ENCODE peak calls at places on chromosomes 6 and 20, in seven cellular contexts. One of them, this sample, is unnamed.

GRCh38 chr20:57749861-57750260 is 40.0 kb upstream of the PMEPA1 start:
- DNase-seq in fibroblast of lung: no peak
- DNase-seq in A549: no peak
- DNase-seq in tibial nerve: no peak
- DNase-seq in IMR-90: no peak
- DNase-seq in cardiac muscle cell: no peak
- DNase-seq in neuronal stem cell: no peak
- DNase-seq in this sample: no peak

GRCh38 chr20:12829121-12829520 is 179.7 kb upstream of the SPTLC3 start:
- DNase-seq in IMR-90: no peak
- DNase-seq in tibial nerve: no peak
- DNase-seq in cardiac muscle cell: no peak
- DNase-seq in fibroblast of lung: no peak
- DNase-seq in neuronal stem cell: no peak
- DNase-seq in A549: no peak
- DNase-seq in this sample: no peak

GRCh38 chr6:163860194-163861081 is 445.9 kb downstream of the QKI start:
- DNase-seq in IMR-90: peak; percentile 86
- DNase-seq in tibial nerve: no peak
- DNase-seq in A549: no peak
- DNase-seq in cardiac muscle cell: peak; percentile 66
- DNase-seq in neuronal stem cell: no peak
- DNase-seq in fibroblast of lung: peak; percentile 78
- DNase-seq in this sample: no peak

GRCh38 chr20:10090588-10091166 is 55.9 kb downstream of the ANKEF1 start:
- DNase-seq in fibroblast of lung: peak; percentile 78
- DNase-seq in neuronal stem cell: peak; percentile 27
- DNase-seq in A549: peak; percentile 76
- DNase-seq in cardiac muscle cell: peak; percentile 75
- DNase-seq in IMR-90: peak; percentile 53
- DNase-seq in tibial nerve: no peak
- DNase-seq in this sample: peak; percentile 19

GRCh38 chr6:53032853-53033252 is 32.4 kb upstream of the FBXO9 start:
- DNase-seq in cardiac muscle cell: no peak
- DNase-seq in fibroblast of lung: peak; percentile 25
- DNase-seq in neuronal stem cell: no peak
- DNase-seq in IMR-90: peak; percentile 67
- DNase-seq in A549: no peak
- DNase-seq in tibial nerve: no peak
- DNase-seq in this sample: no peak

GRCh38 chr6:24313477-24314141 is 44.2 kb downstream of the DCDC2 start:
- DNase-seq in IMR-90: peak; percentile 60
- DNase-seq in tibial nerve: no peak
- DNase-seq in fibroblast of lung: no peak
- DNase-seq in neuronal stem cell: no peak
- DNase-seq in A549: peak; percentile 84
- DNase-seq in cardiac muscle cell: peak; percentile 86
- DNase-seq in this sample: no peak

GRCh38 chr6:41551857-41552256 is 5.7 kb downstream of the FOXP4 start:
- DNase-seq in A549: no peak
- DNase-seq in neuronal stem cell: no peak
- DNase-seq in cardiac muscle cell: no peak
- DNase-seq in fibroblast of lung: no peak
- DNase-seq in IMR-90: no peak
- DNase-seq in tibial nerve: no peak
- DNase-seq in this sample: no peak

GRCh38 chr20:2624190-2624589 is 28.2 kb upstream of the NOP56 start:
- DNase-seq in tibial nerve: no peak
- DNase-seq in A549: no peak
- DNase-seq in fibroblast of lung: no peak
- DNase-seq in neuronal stem cell: no peak
- DNase-seq in IMR-90: no peak
- DNase-seq in cardiac muscle cell: peak; percentile 14
- DNase-seq in this sample: no peak

GRCh38 chr6:45685076-45685475 is 307.3 kb upstream of the SUPT3H start:
- DNase-seq in cardiac muscle cell: no peak
- DNase-seq in fibroblast of lung: no peak
- DNase-seq in IMR-90: no peak
- DNase-seq in tibial nerve: no peak
- DNase-seq in neuronal stem cell: no peak
- DNase-seq in A549: no peak
- DNase-seq in this sample: no peak

GRCh38 chr6:43981363-43981990 is 145.8 kb downstream of the MRPL14 start:
- DNase-seq in fibroblast of lung: no peak
- DNase-seq in neuronal stem cell: no peak
- DNase-seq in tibial nerve: no peak
- DNase-seq in IMR-90: no peak
- DNase-seq in A549: no peak
- DNase-seq in cardiac muscle cell: no peak
- DNase-seq in this sample: no peak

GRCh38 chr6:34940030-34940434 is 51.0 kb downstream of the ANKS1A start:
- DNase-seq in A549: no peak
- DNase-seq in IMR-90: no peak
- DNase-seq in neuronal stem cell: no peak
- DNase-seq in fibroblast of lung: no peak
- DNase-seq in tibial nerve: no peak
- DNase-seq in cardiac muscle cell: no peak
- DNase-seq in this sample: no peak

GRCh38 chr6:79810878-79811277 is 136.5 kb downstream of the ELOVL4 start:
- DNase-seq in neuronal stem cell: peak; percentile 35
- DNase-seq in fibroblast of lung: no peak
- DNase-seq in cardiac muscle cell: no peak
- DNase-seq in IMR-90: no peak
- DNase-seq in A549: no peak
- DNase-seq in tibial nerve: no peak
- DNase-seq in this sample: no peak

GRCh38 chr6:71394001-71394432 is 105.4 kb downstream of the OGFRL1 start:
- DNase-seq in fibroblast of lung: peak; percentile 73
- DNase-seq in neuronal stem cell: no peak
- DNase-seq in A549: peak; percentile 42
- DNase-seq in cardiac muscle cell: peak; percentile 73
- DNase-seq in IMR-90: peak; percentile 63
- DNase-seq in tibial nerve: no peak
- DNase-seq in this sample: no peak

GRCh38 chr6:109059148-109059547 is 35.5 kb downstream of the SESN1 start:
- DNase-seq in tibial nerve: no peak
- DNase-seq in neuronal stem cell: no peak
- DNase-seq in cardiac muscle cell: peak; percentile 61
- DNase-seq in fibroblast of lung: peak; percentile 38
- DNase-seq in A549: peak; percentile 11
- DNase-seq in IMR-90: peak; percentile 28
- DNase-seq in this sample: no peak

GRCh38 chr6:153595903-153596302 is 443.1 kb upstream of the OPRM1 start:
- DNase-seq in cardiac muscle cell: peak; percentile 24
- DNase-seq in neuronal stem cell: no peak
- DNase-seq in tibial nerve: no peak
- DNase-seq in fibroblast of lung: peak; percentile 37
- DNase-seq in A549: no peak
- DNase-seq in IMR-90: no peak
- DNase-seq in this sample: no peak

GRCh38 chr20:61447950-61448349 is 195.9 kb downstream of the CDH4 start:
- DNase-seq in cardiac muscle cell: no peak
- DNase-seq in tibial nerve: no peak
- DNase-seq in A549: no peak
- DNase-seq in neuronal stem cell: no peak
- DNase-seq in fibroblast of lung: no peak
- DNase-seq in IMR-90: no peak
- DNase-seq in this sample: no peak

GRCh38 chr20:33310327-33310899 is 27.4 kb downstream of the BPIFB1 start:
- DNase-seq in neuronal stem cell: no peak
- DNase-seq in IMR-90: no peak
- DNase-seq in tibial nerve: no peak
- DNase-seq in cardiac muscle cell: no peak
- DNase-seq in A549: no peak
- DNase-seq in fibroblast of lung: no peak
- DNase-seq in this sample: no peak

GRCh38 chr6:50249493-50249892 is 199.8 kb upstream of the DEFB112 start:
- DNase-seq in neuronal stem cell: no peak
- DNase-seq in cardiac muscle cell: no peak
- DNase-seq in IMR-90: peak; percentile 66
- DNase-seq in A549: no peak
- DNase-seq in fibroblast of lung: peak; percentile 91
- DNase-seq in tibial nerve: no peak
- DNase-seq in this sample: no peak

GRCh38 chr6:53018443-53018842 is 23.4 kb upstream of the GSTA4 start:
- DNase-seq in tibial nerve: no peak
- DNase-seq in fibroblast of lung: no peak
- DNase-seq in A549: no peak
- DNase-seq in cardiac muscle cell: no peak
- DNase-seq in neuronal stem cell: no peak
- DNase-seq in IMR-90: no peak
- DNase-seq in this sample: no peak

GRCh38 chr6:27238010-27238983 is 9.2 kb upstream of the PRSS16 start:
- DNase-seq in A549: peak; percentile 50
- DNase-seq in tibial nerve: no peak
- DNase-seq in cardiac muscle cell: peak; percentile 55
- DNase-seq in neuronal stem cell: no peak
- DNase-seq in fibroblast of lung: no peak
- DNase-seq in IMR-90: no peak
- DNase-seq in this sample: no peak

GRCh38 chr20:44089987-44090674 is 96.9 kb downstream of the JPH2 start:
- DNase-seq in IMR-90: peak; percentile 69
- DNase-seq in fibroblast of lung: peak; percentile 74
- DNase-seq in tibial nerve: no peak
- DNase-seq in A549: peak; percentile 71
- DNase-seq in cardiac muscle cell: peak; percentile 82
- DNase-seq in neuronal stem cell: no peak
- DNase-seq in this sample: no peak

GRCh38 chr6:9517806-9518205 is 897.1 kb downstream of the TFAP2A start:
- DNase-seq in IMR-90: no peak
- DNase-seq in cardiac muscle cell: no peak
- DNase-seq in A549: no peak
- DNase-seq in fibroblast of lung: no peak
- DNase-seq in neuronal stem cell: no peak
- DNase-seq in tibial nerve: no peak
- DNase-seq in this sample: no peak

GRCh38 chr20:33803921-33804337 is 7.2 kb upstream of the CHMP4B start:
- DNase-seq in cardiac muscle cell: peak; percentile 85
- DNase-seq in IMR-90: peak; percentile 83
- DNase-seq in neuronal stem cell: no peak
- DNase-seq in tibial nerve: no peak
- DNase-seq in fibroblast of lung: peak; percentile 63
- DNase-seq in A549: no peak
- DNase-seq in this sample: no peak

GRCh38 chr6:31493875-31494694 is 3.9 kb upstream of the MICB start:
- DNase-seq in cardiac muscle cell: peak; percentile 78
- DNase-seq in IMR-90: peak; percentile 70
- DNase-seq in tibial nerve: peak; percentile 70
- DNase-seq in neuronal stem cell: peak; percentile 70
- DNase-seq in A549: peak; percentile 70
- DNase-seq in fibroblast of lung: peak; percentile 76
- DNase-seq in this sample: peak; percentile 77

GRCh38 chr20:53033176-53033575 is 61.0 kb downstream of the TSHZ2 start:
- DNase-seq in IMR-90: no peak
- DNase-seq in cardiac muscle cell: no peak
- DNase-seq in neuronal stem cell: no peak
- DNase-seq in tibial nerve: no peak
- DNase-seq in fibroblast of lung: no peak
- DNase-seq in A549: no peak
- DNase-seq in this sample: no peak

DNA sequence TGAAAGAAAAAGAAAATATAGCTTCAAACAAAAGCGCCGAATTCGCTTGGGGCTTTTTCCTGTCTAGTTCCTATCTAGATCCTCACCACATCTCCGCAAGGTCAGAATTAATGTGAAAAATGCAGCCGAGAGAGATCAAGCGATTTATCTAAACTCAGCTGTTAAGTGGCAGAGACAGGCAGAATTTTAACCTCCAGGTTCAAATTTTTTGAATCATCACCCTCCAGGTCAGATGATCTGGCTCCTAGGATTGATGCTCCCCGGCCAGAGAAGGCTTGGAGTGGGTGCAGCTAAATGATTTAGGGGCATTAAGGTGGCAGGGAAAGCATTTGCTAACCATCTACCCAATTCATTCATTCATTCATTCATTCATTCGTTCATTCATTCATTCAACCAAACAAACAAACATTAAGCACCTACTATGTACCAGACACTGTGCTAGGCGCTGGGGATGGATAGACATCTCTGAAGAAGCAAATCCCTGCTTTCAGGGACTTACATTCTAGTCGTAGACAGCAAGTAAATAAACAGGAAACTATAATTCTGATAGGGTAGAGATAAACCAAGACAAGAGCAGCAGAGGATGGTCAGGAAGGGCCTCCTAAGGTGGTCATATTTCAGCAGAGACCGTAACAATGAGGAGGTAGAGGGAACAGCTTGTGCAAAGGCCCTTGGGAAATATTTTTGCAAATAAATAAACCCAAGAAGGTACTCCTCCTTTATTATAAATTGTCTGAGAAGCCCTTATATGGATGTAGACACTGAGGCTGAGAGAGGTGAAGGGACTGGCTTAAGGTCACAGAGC is 672 bp upstream of the UBE2V1 start:
- DNase-seq in tibial nerve: no peak
- DNase-seq in cardiac muscle cell: no peak
- DNase-seq in fibroblast of lung: no peak
- DNase-seq in A549: no peak
- DNase-seq in IMR-90: no peak
- DNase-seq in neuronal stem cell: no peak
- DNase-seq in this sample: no peak
- H3K4me1 ChIP-seq in tibial nerve: no peaks in the 10 kb centered on the region
- H3K4me1 ChIP-seq in cardiac muscle cell: peaks cover 36% of the 10 kb centered on the region
- H3K4me1 ChIP-seq in fibroblast of lung: peaks cover 22% of the 10 kb centered on the region
- H3K4me1 ChIP-seq in A549: peaks cover 53% of the 10 kb centered on the region
- H3K4me1 ChIP-seq in IMR-90: peaks cover 28% of the 10 kb centered on the region
- H3K4me1 ChIP-seq in neuronal stem cell: peaks cover 12% of the 10 kb centered on the region
- H3K4me1 ChIP-seq in this sample: peaks cover 61% of the 10 kb centered on the region

GRCh38 chr6:134115715-134116074 is 63.3 kb upstream of the SLC2A12 start:
- DNase-seq in neuronal stem cell: no peak
- DNase-seq in IMR-90: no peak
- DNase-seq in tibial nerve: no peak
- DNase-seq in A549: no peak
- DNase-seq in cardiac muscle cell: no peak
- DNase-seq in fibroblast of lung: no peak
- DNase-seq in this sample: no peak
- H3K4me1 ChIP-seq in neuronal stem cell: peaks cover 3% of the 10 kb centered on the region
- H3K4me1 ChIP-seq in IMR-90: peaks cover 4% of the 10 kb centered on the region
- H3K4me1 ChIP-seq in tibial nerve: no peaks in the 10 kb centered on the region
- H3K4me1 ChIP-seq in A549: no peaks in the 10 kb centered on the region
- H3K4me1 ChIP-seq in cardiac muscle cell: no peaks in the 10 kb centered on the region
- H3K4me1 ChIP-seq in fibroblast of lung: no peaks in the 10 kb centered on the region
- H3K4me1 ChIP-seq in this sample: no peaks in the 10 kb centered on the region

GRCh38 chr6:112562348-112563220 is 215.5 kb downstream of the RFPL4B start:
- DNase-seq in cardiac muscle cell: peak; percentile 45
- DNase-seq in A549: no peak
- DNase-seq in IMR-90: peak; percentile 73
- DNase-seq in tibial nerve: no peak
- DNase-seq in neuronal stem cell: no peak
- DNase-seq in fibroblast of lung: peak; percentile 68
- DNase-seq in this sample: no peak
- H3K4me1 ChIP-seq in cardiac muscle cell: peaks cover 17% of the 10 kb centered on the region
- H3K4me1 ChIP-seq in A549: no peaks in the 10 kb centered on the region
- H3K4me1 ChIP-seq in IMR-90: peaks cover 4% of the 10 kb centered on the region
- H3K4me1 ChIP-seq in tibial nerve: no peaks in the 10 kb centered on the region
- H3K4me1 ChIP-seq in neuronal stem cell: peaks cover 5% of the 10 kb centered on the region
- H3K4me1 ChIP-seq in fibroblast of lung: peaks cover 6% of the 10 kb centered on the region
- H3K4me1 ChIP-seq in this sample: no peaks in the 10 kb centered on the region

DNA sequence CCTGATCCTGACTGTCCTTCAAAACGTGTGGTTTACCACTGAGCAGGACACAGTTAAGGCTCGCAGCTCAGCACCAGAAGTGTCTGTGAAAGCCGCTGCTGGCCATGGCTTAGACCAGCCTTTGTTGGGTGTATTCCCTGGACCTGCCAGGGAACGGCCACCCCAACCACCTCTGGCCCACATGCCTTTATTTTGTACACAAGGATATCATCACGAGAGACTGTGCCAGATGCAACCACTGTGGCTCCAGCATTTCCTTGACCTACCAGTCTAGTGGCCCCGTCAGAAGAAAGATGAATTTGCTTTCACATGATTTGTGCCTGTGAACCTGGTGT is 49.2 kb upstream of the FOXQ1 start:
- DNase-seq in IMR-90: no peak
- DNase-seq in fibroblast of lung: no peak
- DNase-seq in tibial nerve: no peak
- DNase-seq in neuronal stem cell: no peak
- DNase-seq in cardiac muscle cell: no peak
- DNase-seq in A549: no peak
- DNase-seq in this sample: no peak
- H3K4me1 ChIP-seq in IMR-90: no peaks in the 10 kb centered on the region
- H3K4me1 ChIP-seq in fibroblast of lung: no peaks in the 10 kb centered on the region
- H3K4me1 ChIP-seq in tibial nerve: no peaks in the 10 kb centered on the region
- H3K4me1 ChIP-seq in neuronal stem cell: peaks cover 3% of the 10 kb centered on the region
- H3K4me1 ChIP-seq in cardiac muscle cell: no peaks in the 10 kb centered on the region
- H3K4me1 ChIP-seq in A549: peaks cover 12% of the 10 kb centered on the region
- H3K4me1 ChIP-seq in this sample: no peaks in the 10 kb centered on the region

This sample was measured in DND-41.